ENCODE peak calls at places on chromosomes 11 and 22, in nine cellular contexts. One of them, this sample, is unnamed.

GRCh38 chr22:49894321-49895072 is 23.7 kb downstream of the ALG12 start:
- DNase-seq in cardiac muscle cell: no peak
- DNase-seq in HFFc6: no peak
- DNase-seq in LNCaP clone FGC: no peak
- DNase-seq in neural crest cell: no peak
- DNase-seq in endothelial cell: no peak
- DNase-seq in endodermal cell: no peak
- DNase-seq in CD8-positive, alpha-beta T cell: no peak
- DNase-seq in GM06990: no peak
- DNase-seq in this sample: no peak

GRCh38 chr11:11028017-11028692 is 170.3 kb upstream of the ZBED5 start:
- DNase-seq in cardiac muscle cell: peak
- DNase-seq in HFFc6: peak
- DNase-seq in LNCaP clone FGC: peak
- DNase-seq in neural crest cell: peak
- DNase-seq in endothelial cell: peak
- DNase-seq in endodermal cell: peak
- DNase-seq in CD8-positive, alpha-beta T cell: peak
- DNase-seq in GM06990: no peak
- DNase-seq in this sample: peak

GRCh38 chr22:22959147-22959827 is 71.7 kb downstream of the IGLL5 start:
- DNase-seq in cardiac muscle cell: peak
- DNase-seq in HFFc6: peak
- DNase-seq in LNCaP clone FGC: peak
- DNase-seq in neural crest cell: peak
- DNase-seq in endothelial cell: peak
- DNase-seq in endodermal cell: peak
- DNase-seq in CD8-positive, alpha-beta T cell: peak
- DNase-seq in GM06990: no peak
- DNase-seq in this sample: no peak

GRCh38 chr11:67372993-67373915 is at the start of gene CLCF1:
- DNase-seq in cardiac muscle cell: peak
- DNase-seq in HFFc6: peak
- DNase-seq in LNCaP clone FGC: no peak
- DNase-seq in neural crest cell: peak
- DNase-seq in endothelial cell: peak
- DNase-seq in endodermal cell: peak
- DNase-seq in CD8-positive, alpha-beta T cell: peak
- DNase-seq in GM06990: peak
- DNase-seq in this sample: peak

GRCh38 chr11:23789938-23790371 is 706.9 kb upstream of the LUZP2 start:
- DNase-seq in cardiac muscle cell: peak
- DNase-seq in HFFc6: peak
- DNase-seq in LNCaP clone FGC: no peak
- DNase-seq in neural crest cell: no peak
- DNase-seq in endothelial cell: no peak
- DNase-seq in endodermal cell: no peak
- DNase-seq in CD8-positive, alpha-beta T cell: no peak
- DNase-seq in GM06990: no peak
- DNase-seq in this sample: no peak

GRCh38 chr11:102318469-102318868 is 1.2 kb downstream of the BIRC3 start:
- DNase-seq in cardiac muscle cell: no peak
- DNase-seq in HFFc6: no peak
- DNase-seq in LNCaP clone FGC: no peak
- DNase-seq in neural crest cell: no peak
- DNase-seq in endothelial cell: no peak
- DNase-seq in endodermal cell: no peak
- DNase-seq in CD8-positive, alpha-beta T cell: peak
- DNase-seq in GM06990: no peak
- DNase-seq in this sample: peak

GRCh38 chr11:67436459-67437081 is 912 bp downstream of the PTPRCAP start:
- DNase-seq in cardiac muscle cell: peak
- DNase-seq in HFFc6: no peak
- DNase-seq in LNCaP clone FGC: no peak
- DNase-seq in neural crest cell: no peak
- DNase-seq in endothelial cell: no peak
- DNase-seq in endodermal cell: peak
- DNase-seq in CD8-positive, alpha-beta T cell: peak
- DNase-seq in GM06990: peak
- DNase-seq in this sample: no peak

GRCh38 chr22:44664149-44664548 is 37.9 kb upstream of the PRR5 start:
- DNase-seq in cardiac muscle cell: peak
- DNase-seq in HFFc6: peak
- DNase-seq in LNCaP clone FGC: no peak
- DNase-seq in neural crest cell: no peak
- DNase-seq in endothelial cell: no peak
- DNase-seq in endodermal cell: no peak
- DNase-seq in CD8-positive, alpha-beta T cell: peak
- DNase-seq in GM06990: no peak
- DNase-seq in this sample: peak

GRCh38 chr11:103338621-103339484 is 229.6 kb downstream of the DYNC2H1 start:
- DNase-seq in cardiac muscle cell: peak
- DNase-seq in HFFc6: peak
- DNase-seq in LNCaP clone FGC: no peak
- DNase-seq in neural crest cell: no peak
- DNase-seq in endothelial cell: peak
- DNase-seq in endodermal cell: peak
- DNase-seq in CD8-positive, alpha-beta T cell: no peak
- DNase-seq in GM06990: no peak
- DNase-seq in this sample: no peak

GRCh38 chr22:45413368-45414211 is at the start of the genes RIBC2 and SMC1B:
- DNase-seq in cardiac muscle cell: peak
- DNase-seq in HFFc6: peak
- DNase-seq in LNCaP clone FGC: no peak
- DNase-seq in neural crest cell: peak
- DNase-seq in endothelial cell: peak
- DNase-seq in endodermal cell: peak
- DNase-seq in CD8-positive, alpha-beta T cell: peak
- DNase-seq in GM06990: peak
- DNase-seq in this sample: peak

GRCh38 chr22:19105456-19105855 is 16.8 kb downstream of the DGCR2 start:
- DNase-seq in cardiac muscle cell: no peak
- DNase-seq in HFFc6: no peak
- DNase-seq in LNCaP clone FGC: no peak
- DNase-seq in neural crest cell: no peak
- DNase-seq in endothelial cell: no peak
- DNase-seq in endodermal cell: no peak
- DNase-seq in CD8-positive, alpha-beta T cell: no peak
- DNase-seq in GM06990: no peak
- DNase-seq in this sample: no peak

GRCh38 chr22:19106886-19107729 is 15.1 kb downstream of the DGCR2 start:
- DNase-seq in cardiac muscle cell: no peak
- DNase-seq in HFFc6: no peak
- DNase-seq in LNCaP clone FGC: no peak
- DNase-seq in neural crest cell: no peak
- DNase-seq in endothelial cell: no peak
- DNase-seq in endodermal cell: no peak
- DNase-seq in CD8-positive, alpha-beta T cell: no peak
- DNase-seq in GM06990: no peak
- DNase-seq in this sample: no peak

GRCh38 chr22:19103881-19104821 is 18.1 kb downstream of the DGCR2 start:
- DNase-seq in cardiac muscle cell: no peak
- DNase-seq in HFFc6: no peak
- DNase-seq in LNCaP clone FGC: no peak
- DNase-seq in neural crest cell: no peak
- DNase-seq in endothelial cell: no peak
- DNase-seq in endodermal cell: no peak
- DNase-seq in CD8-positive, alpha-beta T cell: no peak
- DNase-seq in GM06990: no peak
- DNase-seq in this sample: no peak

GRCh38 chr22:19107730-19108074 is 14.5 kb downstream of the DGCR2 start:
- DNase-seq in cardiac muscle cell: no peak
- DNase-seq in HFFc6: no peak
- DNase-seq in LNCaP clone FGC: no peak
- DNase-seq in neural crest cell: no peak
- DNase-seq in endothelial cell: no peak
- DNase-seq in endodermal cell: no peak
- DNase-seq in CD8-positive, alpha-beta T cell: no peak
- DNase-seq in GM06990: no peak
- DNase-seq in this sample: no peak

DNA sequence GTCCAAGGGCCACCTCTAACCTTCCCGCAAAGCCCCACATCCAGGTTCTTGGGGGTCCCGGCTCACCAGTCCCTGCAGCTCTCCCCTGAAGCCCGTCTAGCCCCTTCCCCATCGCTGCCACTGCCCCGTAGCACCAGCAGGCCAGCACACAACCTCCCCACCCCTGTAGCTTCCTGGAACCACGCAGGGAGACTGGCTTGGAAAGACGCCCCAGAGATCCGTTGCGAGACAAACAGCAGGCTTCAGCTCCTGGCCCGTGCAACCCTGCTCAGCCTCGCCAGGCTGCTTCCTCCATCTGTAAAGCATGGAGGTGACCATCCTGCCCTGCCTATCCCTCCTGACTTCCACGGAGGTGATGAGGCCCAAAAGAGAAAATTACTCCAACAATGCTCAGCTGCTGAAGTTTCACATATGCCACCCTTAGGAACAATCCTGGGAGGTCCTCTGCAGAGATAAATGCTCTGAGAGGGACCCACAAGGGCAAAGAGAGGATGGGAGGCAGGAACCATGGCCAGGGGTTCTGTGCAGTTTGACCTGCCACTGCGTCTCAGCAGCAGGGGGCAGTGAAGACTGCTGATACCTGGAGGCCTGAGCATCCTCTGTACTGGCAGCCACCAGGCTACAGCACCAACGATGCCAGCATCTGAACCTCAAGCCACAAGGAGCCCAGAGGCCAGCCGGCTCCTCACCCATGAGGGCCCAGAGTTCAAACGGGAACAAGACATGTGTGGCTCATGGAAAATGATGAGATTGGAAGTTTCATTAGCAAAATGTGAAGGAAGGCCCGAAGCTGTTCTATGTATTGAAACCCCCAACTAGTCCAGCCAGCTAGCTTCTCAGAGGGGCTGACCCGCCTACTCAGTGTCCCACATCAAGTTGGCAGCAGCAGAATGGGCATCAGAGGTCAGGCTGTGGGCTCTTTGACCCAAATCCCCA is 16.1 kb downstream of the DGCR2 start:
- DNase-seq in cardiac muscle cell: no peak
- DNase-seq in HFFc6: no peak
- DNase-seq in LNCaP clone FGC: no peak
- DNase-seq in neural crest cell: no peak
- DNase-seq in endothelial cell: peak
- DNase-seq in endodermal cell: no peak
- DNase-seq in CD8-positive, alpha-beta T cell: peak
- DNase-seq in GM06990: no peak
- DNase-seq in this sample: no peak
- TF ChIP-seq CTCF in cardiac muscle cell: no peak
- TF ChIP-seq CTCF in HFFc6: peak
- TF ChIP-seq CTCF in LNCaP clone FGC: peak
- TF ChIP-seq CTCF in neural crest cell: peak
- TF ChIP-seq CTCF in endothelial cell: no peak
- TF ChIP-seq CTCF in endodermal cell: peak
- TF ChIP-seq CTCF in CD8-positive, alpha-beta T cell: peak
- TF ChIP-seq CTCF in GM06990: peak
- TF ChIP-seq CTCF in this sample: peak

GRCh38 chr11:111913997-111914396 is 1.5 kb downstream of the HSPB2 start:
- DNase-seq in cardiac muscle cell: peak
- DNase-seq in HFFc6: peak
- DNase-seq in LNCaP clone FGC: no peak
- DNase-seq in neural crest cell: no peak
- DNase-seq in endothelial cell: no peak
- DNase-seq in endodermal cell: no peak
- DNase-seq in CD8-positive, alpha-beta T cell: no peak
- DNase-seq in GM06990: no peak
- DNase-seq in this sample: no peak
- TF ChIP-seq CTCF in cardiac muscle cell: no peak
- TF ChIP-seq CTCF in HFFc6: no peak
- TF ChIP-seq CTCF in LNCaP clone FGC: no peak
- TF ChIP-seq CTCF in neural crest cell: no peak
- TF ChIP-seq CTCF in endothelial cell: no peak
- TF ChIP-seq CTCF in endodermal cell: no peak
- TF ChIP-seq CTCF in CD8-positive, alpha-beta T cell: no peak
- TF ChIP-seq CTCF in GM06990: no peak
- TF ChIP-seq CTCF in this sample: no peak

GRCh38 chr22:29030016-29030617 is 31.5 kb downstream of the C22orf31 start:
- DNase-seq in cardiac muscle cell: peak
- DNase-seq in HFFc6: peak
- DNase-seq in LNCaP clone FGC: no peak
- DNase-seq in neural crest cell: no peak
- DNase-seq in endothelial cell: no peak
- DNase-seq in endodermal cell: peak
- DNase-seq in CD8-positive, alpha-beta T cell: no peak
- DNase-seq in GM06990: no peak
- DNase-seq in this sample: no peak
- TF ChIP-seq CTCF in cardiac muscle cell: no peak
- TF ChIP-seq CTCF in HFFc6: no peak
- TF ChIP-seq CTCF in LNCaP clone FGC: no peak
- TF ChIP-seq CTCF in neural crest cell: no peak
- TF ChIP-seq CTCF in endothelial cell: no peak
- TF ChIP-seq CTCF in endodermal cell: no peak
- TF ChIP-seq CTCF in CD8-positive, alpha-beta T cell: no peak
- TF ChIP-seq CTCF in GM06990: no peak
- TF ChIP-seq CTCF in this sample: no peak

DNA sequence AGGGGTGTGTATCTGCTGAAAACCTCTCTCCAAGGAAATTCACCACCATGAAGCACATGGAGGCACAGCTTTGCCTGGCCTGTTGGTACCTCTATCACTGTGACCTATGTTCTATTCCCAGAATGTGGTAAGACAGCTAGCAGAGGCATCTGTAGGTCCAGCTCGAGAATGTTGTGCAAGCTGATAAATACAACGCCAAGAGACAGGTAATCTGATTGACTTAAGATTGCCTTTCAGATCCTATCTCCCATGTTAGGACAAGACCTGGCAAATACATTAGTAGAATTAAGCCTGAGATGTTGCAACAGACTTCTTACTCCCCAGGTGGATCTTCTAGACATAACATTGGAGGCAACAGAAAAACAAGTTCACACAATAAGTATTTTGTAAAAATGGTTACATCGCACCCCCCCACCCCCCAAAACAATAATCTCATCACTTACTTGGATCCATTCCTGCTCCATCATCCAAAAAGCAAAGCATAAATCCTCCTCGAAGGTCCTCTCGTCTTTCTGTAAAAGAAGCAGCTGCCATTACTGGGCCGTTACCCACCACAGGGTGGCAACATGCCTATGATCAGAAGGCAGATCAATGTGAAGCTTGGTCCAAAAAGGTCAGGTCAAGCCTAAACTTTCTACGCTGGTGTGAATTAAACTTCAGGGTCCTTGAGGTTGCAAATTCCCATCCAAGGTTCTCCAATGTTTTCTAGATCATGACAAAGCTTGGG is 18.5 kb downstream of the MORC2 start:
- DNase-seq in cardiac muscle cell: no peak
- DNase-seq in HFFc6: no peak
- DNase-seq in LNCaP clone FGC: no peak
- DNase-seq in neural crest cell: no peak
- DNase-seq in endothelial cell: no peak
- DNase-seq in endodermal cell: no peak
- DNase-seq in CD8-positive, alpha-beta T cell: no peak
- DNase-seq in GM06990: no peak
- DNase-seq in this sample: no peak
- TF ChIP-seq CTCF in cardiac muscle cell: no peak
- TF ChIP-seq CTCF in HFFc6: peak
- TF ChIP-seq CTCF in LNCaP clone FGC: no peak
- TF ChIP-seq CTCF in neural crest cell: no peak
- TF ChIP-seq CTCF in endothelial cell: no peak
- TF ChIP-seq CTCF in endodermal cell: peak
- TF ChIP-seq CTCF in CD8-positive, alpha-beta T cell: no peak
- TF ChIP-seq CTCF in GM06990: no peak
- TF ChIP-seq CTCF in this sample: no peak